ENCODE peak calls at places on chromosomes 2 and 18, in eight cellular contexts. I is activated CD4-positive, alpha-beta T cell treated with anti-CD3 and anti-CD28 coated beads, Interleukin-2, amount 50 U/mL, for 1 hour; Z is activated naive CD8-positive, alpha-beta T cell treated with anti-CD3 and anti-CD28 coated beads for 36 hours; O is HS-27A; G is nephron progenitor cell; R is stimulated activated CD4-positive, alpha-beta T cell treated with anti-CD3 and anti-CD28 coated beads, Interleukin-2, amount 100 ng/mL, for 48 hours; B is heart left ventricle; M is bronchial epithelial cell. W is an unnamed sample.

GRCh38 chr2:106582431-106583143 is 95.4 kb downstream of the CD8B2 start:
- DNase-seq in Z (peak), B (peak), G (peak), M (peak), R (peak), O (peak), I (peak), W (no peak)

GRCh38 chr2:191318037-191318728 is 73.0 kb downstream of the MYO1B start:
- DNase-seq in O (no peak), Z (no peak), G (no peak), B (no peak), M (no peak), I (no peak), R (no peak), W (no peak)

GRCh38 chr18:25594351-25594750 is 242.4 kb upstream of the ZNF521 start:
- DNase-seq in O (peak), B (no peak), G (no peak), I (no peak), M (no peak), R (no peak), Z (no peak), W (no peak)

GRCh38 chr18:64974378-64975125 is 776.3 kb upstream of the CDH7 start:
- DNase-seq in O (no peak), G (no peak), R (no peak), B (no peak), M (peak), I (no peak), Z (no peak), W (no peak)

GRCh38 chr18:57544958-57545661 is 41.4 kb downstream of the FECH start:
- DNase-seq in I (no peak), R (no peak), Z (no peak), G (no peak), B (no peak), O (no peak), M (no peak), W (no peak)

GRCh38 chr2:225103737-225104141 is 61.5 kb upstream of the DOCK10 start:
- DNase-seq in B (no peak), R (no peak), I (no peak), G (no peak), O (peak), Z (no peak), M (peak), W (no peak)

GRCh38 chr2:7449287-7449686 is 532.1 kb downstream of the RNF144A start:
- DNase-seq in Z (no peak), I (no peak), B (no peak), O (no peak), G (no peak), M (no peak), R (no peak), W (no peak)

GRCh38 chr2:50492452-50492851 is 539.5 kb downstream of the NRXN1 start:
- DNase-seq in G (peak), M (peak), Z (no peak), R (peak), I (peak), O (peak), B (no peak), W (no peak)

GRCh38 chr2:80281083-80281482 is 23.5 kb downstream of the LRRTM1 start:
- DNase-seq in B (no peak), M (no peak), O (no peak), Z (no peak), G (no peak), R (no peak), I (no peak), W (no peak)